ENCODE peak calls at places on chromosomes 12 and 14, in five cellular contexts. One of them, this sample, is unnamed. For H3K4me1 and H3K9me3, the result is how much of the 10 kb centered on the place peaks cover.

GRCh38 chr12:48890657-48891418 is 25.2 kb upstream of the RND1 start:
- DNase-seq in endothelial cell of umbilical vein: peak
- DNase-seq in ovary: peak
- DNase-seq in IMR-90: peak
- DNase-seq in PC-9: peak
- DNase-seq in this sample: peak

GRCh38 chr14:104650057-104650980 is 39.1 kb upstream of the INF2 start:
- DNase-seq in endothelial cell of umbilical vein: peak
- DNase-seq in ovary: peak
- DNase-seq in IMR-90: peak
- DNase-seq in PC-9: peak
- DNase-seq in this sample: no peak

GRCh38 chr12:66538970-66539369 is 139.9 kb downstream of the GRIP1 start:
- DNase-seq in endothelial cell of umbilical vein: no peak
- DNase-seq in ovary: no peak
- DNase-seq in IMR-90: no peak
- DNase-seq in PC-9: peak
- DNase-seq in this sample: no peak

GRCh38 chr12:47078733-47079364 is 572 bp upstream of the PCED1B start:
- DNase-seq in endothelial cell of umbilical vein: peak
- DNase-seq in ovary: peak
- DNase-seq in IMR-90: peak
- DNase-seq in PC-9: no peak
- DNase-seq in this sample: peak

GRCh38 chr12:18430425-18431048 is 169.2 kb downstream of the PIK3C2G start:
- DNase-seq in endothelial cell of umbilical vein: peak
- DNase-seq in ovary: peak
- DNase-seq in IMR-90: peak
- DNase-seq in PC-9: peak
- DNase-seq in this sample: peak

GRCh38 chr14:52834440-52834842 is 43.0 kb upstream of the GNPNAT1 start:
- DNase-seq in endothelial cell of umbilical vein: peak
- DNase-seq in ovary: no peak
- DNase-seq in IMR-90: peak
- DNase-seq in PC-9: no peak
- DNase-seq in this sample: no peak

GRCh38 chr12:113831016-113831415 is 135.1 kb downstream of the RBM19 start:
- DNase-seq in endothelial cell of umbilical vein: peak
- DNase-seq in ovary: no peak
- DNase-seq in IMR-90: peak
- DNase-seq in PC-9: peak
- DNase-seq in this sample: no peak

GRCh38 chr12:26643532-26644315 is 189.3 kb downstream of the ITPR2 start:
- DNase-seq in endothelial cell of umbilical vein: no peak
- DNase-seq in ovary: no peak
- DNase-seq in IMR-90: no peak
- DNase-seq in PC-9: no peak
- DNase-seq in this sample: no peak

GRCh38 chr12:96215933-96216273 is 21.7 kb downstream of the ELK3 start:
- DNase-seq in endothelial cell of umbilical vein: no peak
- DNase-seq in ovary: no peak
- DNase-seq in IMR-90: no peak
- DNase-seq in PC-9: no peak
- DNase-seq in this sample: peak

GRCh38 chr12:119826661-119827435 is 50.3 kb downstream of the CIT start:
- DNase-seq in endothelial cell of umbilical vein: no peak
- DNase-seq in ovary: no peak
- DNase-seq in IMR-90: no peak
- DNase-seq in PC-9: no peak
- DNase-seq in this sample: no peak

GRCh38 chr12:43306066-43306465 is 245.9 kb downstream of the ADAMTS20 start:
- DNase-seq in endothelial cell of umbilical vein: peak
- DNase-seq in ovary: no peak
- DNase-seq in IMR-90: peak
- DNase-seq in PC-9: peak
- DNase-seq in this sample: no peak

GRCh38 chr14:34331728-34332623 is 130.1 kb downstream of the SPTSSA start:
- DNase-seq in endothelial cell of umbilical vein: peak
- DNase-seq in ovary: peak
- DNase-seq in IMR-90: peak
- DNase-seq in PC-9: peak
- DNase-seq in this sample: peak

GRCh38 chr12:68236421-68237059 is 10.9 kb upstream of the IL26 start:
- DNase-seq in endothelial cell of umbilical vein: peak
- DNase-seq in ovary: no peak
- DNase-seq in IMR-90: no peak
- DNase-seq in PC-9: no peak
- DNase-seq in this sample: no peak

GRCh38 chr14:73763396-73763795 is 49.2 kb upstream of the PNMA1 start:
- DNase-seq in endothelial cell of umbilical vein: no peak
- DNase-seq in ovary: no peak
- DNase-seq in IMR-90: no peak
- DNase-seq in PC-9: no peak
- DNase-seq in this sample: no peak

GRCh38 chr12:96364092-96364700 is 36.0 kb downstream of the CDK17 start:
- DNase-seq in endothelial cell of umbilical vein: no peak
- DNase-seq in ovary: no peak
- DNase-seq in IMR-90: no peak
- DNase-seq in PC-9: no peak
- DNase-seq in this sample: no peak

GRCh38 chr14:89509891-89510290 is 92.9 kb upstream of the FOXN3 start:
- DNase-seq in endothelial cell of umbilical vein: no peak
- DNase-seq in ovary: no peak
- DNase-seq in IMR-90: peak
- DNase-seq in PC-9: no peak
- DNase-seq in this sample: no peak

GRCh38 chr12:32533971-32534590 is 134.7 kb downstream of the FGD4 start:
- DNase-seq in endothelial cell of umbilical vein: peak
- DNase-seq in ovary: no peak
- DNase-seq in IMR-90: peak
- DNase-seq in PC-9: peak
- DNase-seq in this sample: peak

GRCh38 chr12:11482955-11483354 is 87.6 kb upstream of the PRB2 start:
- DNase-seq in endothelial cell of umbilical vein: peak
- DNase-seq in ovary: no peak
- DNase-seq in IMR-90: peak
- DNase-seq in PC-9: no peak
- DNase-seq in this sample: no peak

DNA sequence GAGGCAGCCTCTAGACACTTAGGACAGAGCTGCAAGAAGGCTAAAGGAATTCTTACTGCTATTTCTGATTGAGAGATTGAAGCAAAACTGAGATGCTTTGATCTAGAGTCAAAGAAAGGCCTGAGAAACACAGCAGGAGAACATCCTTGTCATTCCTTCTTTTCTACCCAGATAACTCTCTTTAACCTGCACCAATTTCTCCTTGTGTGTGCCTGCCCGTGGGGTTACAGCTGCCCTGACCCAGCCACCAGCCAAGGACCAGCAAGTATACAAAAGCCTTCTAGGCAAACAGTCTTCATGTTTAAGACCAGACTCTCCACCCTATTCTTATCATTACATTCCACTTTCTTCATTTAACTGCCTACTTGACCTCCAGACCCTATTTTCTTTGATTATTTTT is 81.7 kb upstream of the PRB2 start:
- DNase-seq in endothelial cell of umbilical vein: no peak
- DNase-seq in ovary: no peak
- DNase-seq in IMR-90: no peak
- DNase-seq in PC-9: no peak
- DNase-seq in this sample: no peak
- TF ChIP-seq CTCF in endothelial cell of umbilical vein: no peak
- TF ChIP-seq CTCF in ovary: no peak
- TF ChIP-seq CTCF in IMR-90: no peak
- TF ChIP-seq CTCF in PC-9: no peak
- TF ChIP-seq CTCF in this sample: no peak

DNA sequence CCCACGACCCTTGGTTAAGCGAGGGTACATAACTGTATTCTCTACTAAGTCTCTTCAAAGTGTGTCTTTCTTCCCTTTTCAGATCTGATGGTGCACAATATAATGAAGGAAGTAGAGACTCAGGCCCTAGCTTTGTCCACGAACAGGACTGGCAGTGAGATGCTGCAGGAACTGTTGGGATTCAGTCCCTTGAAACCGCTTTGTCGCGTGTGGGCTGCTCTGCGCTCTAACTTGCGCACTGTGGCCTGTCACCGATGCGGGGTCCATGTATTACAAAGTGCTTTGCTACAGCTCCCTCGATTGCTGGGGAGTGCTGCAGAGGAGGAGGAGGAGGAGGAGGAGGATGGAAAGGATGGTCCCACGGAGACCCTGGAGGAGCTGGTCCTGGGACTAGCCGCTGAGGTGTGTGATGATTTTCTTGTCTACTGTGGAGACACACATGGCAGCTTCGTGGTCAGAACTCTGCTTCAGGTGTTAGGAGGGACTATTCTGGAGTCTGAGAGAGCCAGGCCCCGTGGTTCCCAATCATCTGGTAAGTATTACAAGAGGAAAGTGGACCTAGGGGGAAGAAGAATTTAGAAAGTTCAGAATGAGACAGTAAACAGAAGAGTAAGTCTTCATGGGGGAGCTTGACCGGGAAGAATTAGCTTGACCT is 803 bp downstream of the NOP9 start:
- DNase-seq in endothelial cell of umbilical vein: no peak
- DNase-seq in ovary: no peak
- DNase-seq in IMR-90: no peak
- DNase-seq in PC-9: no peak
- DNase-seq in this sample: no peak
- H3K4me1 ChIP-seq in endothelial cell of umbilical vein: under half
- H3K4me1 ChIP-seq in ovary: under half
- H3K4me1 ChIP-seq in IMR-90: under half
- H3K4me1 ChIP-seq in PC-9: under half
- H3K4me1 ChIP-seq in this sample: under half

GRCh38 chr12:70031046-70031445 is 206.0 kb downstream of the MYRFL start:
- DNase-seq in endothelial cell of umbilical vein: no peak
- DNase-seq in ovary: no peak
- DNase-seq in IMR-90: no peak
- DNase-seq in PC-9: no peak
- DNase-seq in this sample: no peak

GRCh38 chr12:70028918-70029317 is 203.9 kb downstream of the MYRFL start:
- DNase-seq in endothelial cell of umbilical vein: no peak
- DNase-seq in ovary: no peak
- DNase-seq in IMR-90: no peak
- DNase-seq in PC-9: no peak
- DNase-seq in this sample: no peak

GRCh38 chr12:70028515-70028914 is 203.5 kb downstream of the MYRFL start:
- DNase-seq in endothelial cell of umbilical vein: no peak
- DNase-seq in ovary: no peak
- DNase-seq in IMR-90: no peak
- DNase-seq in PC-9: no peak
- DNase-seq in this sample: no peak

GRCh38 chr12:70033310-70033709 is 208.3 kb downstream of the MYRFL start:
- DNase-seq in endothelial cell of umbilical vein: no peak
- DNase-seq in ovary: no peak
- DNase-seq in IMR-90: no peak
- DNase-seq in PC-9: no peak
- DNase-seq in this sample: no peak

DNA sequence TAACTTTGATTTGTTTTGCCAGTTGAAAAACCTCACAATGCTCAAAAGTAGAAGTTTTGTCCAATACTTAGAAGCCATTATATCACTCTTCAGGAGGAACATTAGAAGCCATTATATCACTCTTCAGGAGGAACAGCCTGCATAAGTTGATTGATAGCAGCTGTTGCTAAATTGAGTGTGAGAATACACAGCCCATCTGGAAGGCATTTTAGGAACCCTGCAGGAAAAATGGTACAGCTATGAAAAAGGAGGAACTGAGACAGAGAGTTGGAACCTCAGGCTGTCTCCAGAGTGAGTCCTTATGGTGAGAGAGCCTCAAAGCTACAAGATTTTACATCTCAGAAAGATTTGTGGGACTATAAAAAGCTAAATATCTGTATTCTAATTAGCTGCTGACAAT is 207.0 kb downstream of the MYRFL start:
- DNase-seq in endothelial cell of umbilical vein: no peak
- DNase-seq in ovary: no peak
- DNase-seq in IMR-90: no peak
- DNase-seq in PC-9: no peak
- DNase-seq in this sample: no peak
- H3K9me3 ChIP-seq in endothelial cell of umbilical vein: under half
- H3K9me3 ChIP-seq in ovary: under half
- H3K9me3 ChIP-seq in IMR-90: under half
- H3K9me3 ChIP-seq in PC-9: under half
- H3K9me3 ChIP-seq in this sample: under half

DNA sequence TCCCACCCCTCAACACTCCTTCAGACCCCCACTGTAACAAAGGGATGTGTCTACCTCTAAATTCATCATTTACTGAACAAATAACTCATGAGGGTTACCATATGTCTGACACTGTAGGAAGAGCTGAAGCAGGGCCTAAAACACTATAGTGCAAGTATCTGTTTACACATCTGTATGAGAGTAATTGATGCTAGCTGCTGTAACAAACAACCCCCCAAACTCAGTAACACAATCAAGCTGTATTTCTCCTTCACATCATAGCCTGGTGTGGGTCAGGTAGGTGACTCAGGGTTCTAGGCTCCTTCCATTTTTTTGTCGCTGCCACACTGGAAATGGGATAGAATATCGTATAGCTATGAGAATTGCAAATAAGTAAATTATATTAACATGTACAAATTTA is 65.0 kb downstream of the KICS2 start:
- DNase-seq in endothelial cell of umbilical vein: no peak
- DNase-seq in ovary: no peak
- DNase-seq in IMR-90: no peak
- DNase-seq in PC-9: no peak
- DNase-seq in this sample: no peak
- TF ChIP-seq CTCF in endothelial cell of umbilical vein: no peak
- TF ChIP-seq CTCF in ovary: no peak
- TF ChIP-seq CTCF in IMR-90: no peak
- TF ChIP-seq CTCF in PC-9: no peak
- TF ChIP-seq CTCF in this sample: no peak

DNA sequence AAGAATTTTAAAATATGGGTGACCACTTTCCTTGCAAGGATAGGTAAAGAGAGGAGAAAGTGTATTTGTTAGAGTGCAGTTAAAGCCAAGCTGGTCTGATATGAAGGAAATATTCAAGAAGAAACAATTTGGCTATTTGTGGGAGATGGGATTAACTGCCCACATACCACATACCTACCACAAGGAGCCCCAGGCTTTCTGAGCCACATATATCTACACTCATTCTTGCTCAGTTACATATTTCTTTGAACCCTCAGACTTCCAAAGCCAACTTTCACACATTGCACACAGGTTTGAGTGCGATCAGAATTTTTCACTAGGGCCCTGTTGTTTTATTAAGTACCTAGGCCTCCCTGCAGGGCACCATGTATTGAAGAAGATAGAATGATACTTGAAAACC is 330.2 kb downstream of the ZFP36L1 start:
- DNase-seq in endothelial cell of umbilical vein: no peak
- DNase-seq in ovary: no peak
- DNase-seq in IMR-90: no peak
- DNase-seq in PC-9: no peak
- DNase-seq in this sample: no peak
- H3K4me1 ChIP-seq in endothelial cell of umbilical vein: half or more
- H3K4me1 ChIP-seq in ovary: under half
- H3K4me1 ChIP-seq in IMR-90: under half
- H3K4me1 ChIP-seq in PC-9: half or more
- H3K4me1 ChIP-seq in this sample: under half

GRCh38 chr14:25134184-25134583 is 84.2 kb upstream of the STXBP6 start:
- DNase-seq in endothelial cell of umbilical vein: no peak
- DNase-seq in ovary: no peak
- DNase-seq in IMR-90: no peak
- DNase-seq in PC-9: no peak
- DNase-seq in this sample: no peak
- H3K9me3 ChIP-seq in endothelial cell of umbilical vein: under half
- H3K9me3 ChIP-seq in ovary: under half
- H3K9me3 ChIP-seq in IMR-90: under half
- H3K9me3 ChIP-seq in PC-9: under half
- H3K9me3 ChIP-seq in this sample: under half

This sample was measured in right atrium auricular region.